ENCODE peak calls at places on chromosomes 6 and 20, in four cellular contexts. A is endothelial cell of umbilical vein, T is HepG2, V is K562. J is an unnamed sample.

GRCh38 chr6:13524801-13525508 is 37.6 kb upstream of the GFOD1 start:
- DNase-seq in A (peak), V (no peak), T (no peak), J (no peak)

GRCh38 chr6:31730631-31731086 is 1.6 kb upstream of the DDAH2 start:
- DNase-seq in T (no peak), A (no peak), V (no peak), J (no peak)

GRCh38 chr6:168038576-168039140 is 40.4 kb downstream of the FRMD1 start:
- DNase-seq in A (no peak), V (no peak), T (no peak), J (no peak)

GRCh38 chr6:170523256-170524187 is 29.6 kb downstream of the PSMB1 start:
- DNase-seq in V (no peak), A (peak), T (no peak), J (no peak)

GRCh38 chr20:23366384-23366783 is 4.4 kb downstream of the GZF1 start:
- DNase-seq in A (peak), V (no peak), T (no peak), J (no peak)

GRCh38 chr20:22320245-22320915 is 264.0 kb downstream of the FOXA2 start:
- DNase-seq in T (no peak), A (no peak), V (no peak), J (no peak)

GRCh38 chr6:87902383-87902782 is 145.3 kb upstream of the SPACA1 start:
- DNase-seq in V (no peak), A (no peak), T (no peak), J (no peak)

GRCh38 chr6:94645191-94645590 is 932.1 kb upstream of the MANEA start:
- DNase-seq in T (no peak), V (no peak), A (no peak), J (no peak)

GRCh38 chr6:140956567-140957306 is 1176.0 kb upstream of the GJE1 start:
- DNase-seq in V (no peak), A (no peak), T (no peak), J (no peak)

GRCh38 chr6:150352321-150353296 is 16.2 kb upstream of the IYD start:
- DNase-seq in V (no peak), T (no peak), A (no peak), J (no peak)

GRCh38 chr6:160161647-160161986 is 40.0 kb downstream of the SLC22A1 start:
- DNase-seq in V (no peak), T (no peak), A (no peak), J (no peak)

GRCh38 chr20:41408986-41409385 is 42.4 kb upstream of the EMILIN3 start:
- DNase-seq in T (no peak), A (peak), V (no peak), J (no peak)

GRCh38 chr20:32019156-32019510 is 8.9 kb downstream of the CCM2L start:
- DNase-seq in V (peak), A (no peak), T (no peak), J (no peak)

GRCh38 chr6:104943781-104944180 is 13.1 kb upstream of the LIN28B start:
- DNase-seq in A (peak), V (peak), T (no peak), J (no peak)

GRCh38 chr6:101445527-101445926 is 52.0 kb downstream of the GRIK2 start:
- DNase-seq in T (peak), V (no peak), A (no peak), J (no peak)

GRCh38 chr20:35823937-35824336 is 52.1 kb downstream of the PHF20 start:
- DNase-seq in V (no peak), A (no peak), T (no peak), J (no peak)

GRCh38 chr20:4795394-4795793 is 73.7 kb downstream of the PRND start:
- DNase-seq in A (peak), T (peak), V (peak), J (no peak)

GRCh38 chr6:119467478-119468081 is 118.0 kb upstream of the MAN1A1 start:
- DNase-seq in V (no peak), A (no peak), T (no peak), J (no peak)

GRCh38 chr6:31299511-31299910 is 27.6 kb upstream of the HLA-C start:
- DNase-seq in T (no peak), V (no peak), A (no peak), J (no peak)

GRCh38 chr20:13220194-13220856 is 749 bp upstream of the ISM1 start:
- DNase-seq in A (peak), T (no peak), V (no peak), J (no peak)

GRCh38 chr20:35368616-35369423 is 43.0 kb downstream of the UQCC1 start:
- DNase-seq in A (no peak), T (no peak), V (no peak), J (no peak)

GRCh38 chr6:116697475-116697874 is 16.5 kb downstream of the KPNA5 start:
- DNase-seq in A (no peak), V (no peak), T (no peak), J (no peak)

GRCh38 chr20:19806806-19807691 is 49.0 kb downstream of the RIN2 start:
- DNase-seq in A (peak), V (no peak), T (no peak), J (no peak)

GRCh38 chr20:36352843-36353553 is 46.9 kb downstream of the DLGAP4 start:
- DNase-seq in V (no peak), A (no peak), T (peak), J (no peak)

GRCh38 chr6:52317841-52318581 is 33.5 kb upstream of the MCM3 start:
- DNase-seq in A (no peak), V (no peak), T (peak), J (peak)

GRCh38 chr20:38751360-38751976 is 3.2 kb downstream of the ACTR5 start:
- DNase-seq in V (peak), A (peak), T (peak), J (no peak)

GRCh38 chr6:26268659-26269402 is 96.2 kb upstream of the BTN3A2 start:
- DNase-seq in T (peak), V (peak), A (no peak), J (no peak)

GRCh38 chr6:40966860-40967259 is 72.2 kb downstream of the UNC5CL start:
- DNase-seq in V (no peak), T (no peak), A (no peak), J (no peak)

GRCh38 chr6:40962241-40962640 is 76.8 kb downstream of the UNC5CL start:
- DNase-seq in V (no peak), A (peak), T (peak), J (peak)

GRCh38 chr6:40963019-40963418 is 76.0 kb downstream of the UNC5CL start:
- DNase-seq in T (no peak), V (no peak), A (no peak), J (no peak)

GRCh38 chr6:40961831-40962230 is 77.2 kb downstream of the UNC5CL start:
- DNase-seq in A (no peak), T (no peak), V (no peak), J (no peak)

DNA sequence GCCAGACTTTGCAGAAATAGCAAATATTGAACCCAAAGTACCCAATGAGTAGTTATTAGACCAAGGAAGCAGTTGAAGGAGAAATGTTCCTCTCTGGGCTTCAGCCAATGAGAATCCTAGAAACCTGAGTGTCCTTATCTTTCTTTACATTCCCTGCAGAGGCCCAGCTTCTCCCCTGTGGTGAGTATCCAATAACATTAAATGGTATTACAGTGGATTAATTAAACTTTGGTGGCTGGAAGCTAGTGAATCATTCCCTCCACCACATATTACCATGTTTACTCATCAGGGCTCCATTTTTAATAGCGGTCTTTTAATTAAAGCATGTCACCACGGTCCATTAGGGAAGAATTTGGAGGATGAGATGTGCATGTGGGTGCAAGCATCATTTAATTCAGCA is 74.0 kb downstream of the UNC5CL start:
- DNase-seq in A (no peak), V (no peak), T (no peak), J (no peak)
- TF ChIP-seq MYC in A (no peak), V (no peak), T (no peak), J (no peak)

GRCh38 chr6:133757330-133757729 is 131.6 kb upstream of the TCF21 start:
- DNase-seq in T (no peak), V (no peak), A (no peak), J (no peak)
- TF ChIP-seq POLR2AphosphoS5 in T (no peak), V (no peak), A (no peak), J (no peak)

GRCh38 chr20:17611540-17612286 is 41.8 kb downstream of the DSTN start:
- DNase-seq in T (peak), V (no peak), A (no peak), J (no peak)

GRCh38 chr20:17612287-17612974 is 42.6 kb downstream of the DSTN start:
- DNase-seq in A (no peak), V (no peak), T (peak), J (no peak)

GRCh38 chr20:17609978-17610377 is 40.1 kb downstream of the DSTN start:
- DNase-seq in A (no peak), V (no peak), T (no peak), J (no peak)

GRCh38 chr20:17611290-17611539 is 41.3 kb downstream of the DSTN start:
- DNase-seq in V (no peak), T (no peak), A (no peak), J (no peak)

GRCh38 chr20:17610566-17611289 is 40.9 kb downstream of the DSTN start:
- DNase-seq in V (no peak), A (peak), T (no peak), J (no peak)
- TF ChIP-seq MYC in V (no peak), A (no peak), T (no peak), J (no peak)

DNA sequence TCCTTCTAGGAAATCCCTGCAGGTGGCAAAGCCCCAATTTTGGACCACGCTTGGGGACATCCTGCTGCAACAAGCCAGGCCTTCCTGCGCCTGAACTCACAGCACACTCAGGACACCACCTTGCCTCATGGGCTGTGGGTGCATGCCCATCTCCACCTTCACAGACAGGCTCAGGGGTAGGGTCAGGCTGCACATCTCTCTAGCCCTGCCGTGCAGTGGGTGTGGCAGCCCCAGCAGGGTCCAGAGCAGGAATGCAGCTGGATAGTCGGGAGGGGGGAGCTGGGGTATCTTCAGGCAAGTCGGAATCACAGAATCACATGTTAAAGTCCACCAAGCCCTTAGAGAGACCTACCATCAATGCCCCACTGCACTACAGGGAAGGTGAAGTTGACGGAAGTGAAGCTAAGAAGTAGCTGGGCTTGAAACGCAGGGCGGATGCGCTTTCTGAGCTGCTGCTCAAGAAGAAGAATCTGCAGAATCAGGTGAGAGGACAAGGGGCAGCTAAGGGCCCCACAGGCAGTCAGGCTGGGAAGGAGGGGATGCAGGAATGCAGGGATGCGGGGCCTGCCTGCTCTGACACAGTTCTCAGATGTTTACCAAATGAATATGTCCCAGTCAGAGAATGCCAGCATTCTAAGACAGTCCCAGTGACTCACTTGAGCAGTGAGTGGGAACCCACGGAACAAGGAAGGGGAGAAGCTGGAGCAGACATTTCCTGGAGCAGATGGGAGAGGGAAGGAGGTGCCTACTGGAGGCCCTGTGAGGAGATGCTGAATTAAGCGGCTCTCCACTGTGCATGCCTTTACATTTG is 11.3 kb downstream of the SERPINB6 start:
- DNase-seq in T (no peak), A (peak), V (no peak), J (no peak)
- TF ChIP-seq POLR2AphosphoS5 in T (no peak), A (no peak), V (no peak), J (no peak)

GRCh38 chr20:50729925-50730764 is 1.2 kb upstream of the PARD6B start:
- DNase-seq in V (no peak), A (no peak), T (peak), J (no peak)
- TF ChIP-seq MYC in V (no peak), A (no peak), T (no peak), J (no peak)